ENCODE peak calls at places on chromosomes 13 and 19, in five cellular contexts. W is Caki2, P is Peyer's patch, Y is ecto neural progenitor cell, C is HCT116. L is an unnamed sample.
A peak's percentile ranks its signal among the peaks of the same experiment; 100 is the strongest.

GRCh38 chr19:34173145-34173956 is 1.0 kb downstream of the LSM14A start:
- DNase-seq in C (no peak), Y (peak; percentile 81), W (peak; percentile 70), P (peak; percentile 74), L (no peak)

GRCh38 chr19:5083547-5083965 is 114.6 kb downstream of the KDM4B start:
- DNase-seq in Y (no peak), C (no peak), W (no peak), P (no peak), L (no peak)

GRCh38 chr13:62524061-62524460 is 1108.4 kb upstream of the PCDH20 start:
- DNase-seq in Y (no peak), P (no peak), W (no peak), C (no peak), L (no peak)

GRCh38 chr13:33582121-33582520 is 235.8 kb upstream of the RFC3 start:
- DNase-seq in P (no peak), Y (no peak), W (no peak), C (no peak), L (no peak)

GRCh38 chr13:26423634-26424033 is 133.8 kb upstream of the WASF3 start:
- DNase-seq in W (no peak), Y (no peak), C (no peak), P (no peak), L (no peak)

GRCh38 chr19:45142016-45142727 is 18.6 kb downstream of the NKPD1 start:
- DNase-seq in P (no peak), Y (no peak), W (no peak), C (no peak), L (no peak)

GRCh38 chr19:11642902-11643301 is 45.6 kb downstream of the ZNF627 start:
- DNase-seq in W (no peak), P (no peak), C (no peak), Y (no peak), L (no peak)

GRCh38 chr19:39409207-39409885 is 2.7 kb downstream of the ZFP36 start:
- DNase-seq in W (no peak), P (peak; percentile 97), C (peak; percentile 90), Y (peak; percentile 67), L (no peak)

GRCh38 chr13:106533101-106533939 is 2.1 kb downstream of the EFNB2 start:
- DNase-seq in W (peak; percentile 75), Y (peak; percentile 90), C (no peak), P (peak; percentile 92), L (no peak)

GRCh38 chr13:114148521-114148855 is 16.1 kb upstream of the RASA3 start:
- DNase-seq in W (no peak), P (peak; percentile 50), C (no peak), Y (no peak), L (no peak)

GRCh38 chr13:25109341-25109740 is 13.4 kb downstream of the PABPC3 start:
- DNase-seq in Y (no peak), W (no peak), P (no peak), C (no peak), L (peak; percentile 2)

GRCh38 chr19:35309481-35310279 is 17.7 kb downstream of the MAG start:
- DNase-seq in W (peak; percentile 92), C (no peak), Y (no peak), P (no peak), L (no peak)

GRCh38 chr19:38134538-38135149 is 89.4 kb downstream of the DPF1 start:
- DNase-seq in P (no peak), Y (peak; percentile 60), C (no peak), W (peak; percentile 41), L (peak; percentile 25)

GRCh38 chr13:113874579-113875428 is 10.9 kb upstream of the GAS6 start:
- DNase-seq in P (no peak), Y (no peak), C (no peak), W (no peak), L (no peak)

GRCh38 chr19:4403005-4403761 is 743 bp downstream of the CHAF1A start:
- DNase-seq in C (no peak), W (no peak), P (no peak), Y (no peak), L (no peak)

GRCh38 chr19:48501961-48502719 is 9.5 kb downstream of the LMTK3 start:
- DNase-seq in C (peak; percentile 99), Y (peak; percentile 96), P (peak; percentile 96), W (peak; percentile 99), L (peak; percentile 96)

GRCh38 chr13:66102864-66103263 is 1127.3 kb downstream of the PCDH9 start:
- DNase-seq in Y (no peak), W (no peak), C (no peak), P (no peak), L (no peak)

GRCh38 chr19:49666120-49666444 is 349 bp downstream of the BCL2L12 start:
- DNase-seq in P (no peak), C (no peak), W (no peak), Y (no peak), L (no peak)

GRCh38 chr19:1089891-1090290 is 5.3 kb downstream of the POLR2E start:
- DNase-seq in P (no peak), Y (no peak), C (no peak), W (no peak), L (no peak)

GRCh38 chr13:33723772-33724435 is 94.0 kb upstream of the RFC3 start:
- DNase-seq in Y (peak; percentile 77), C (peak; percentile 77), P (no peak), W (peak; percentile 54), L (peak; percentile 25)

GRCh38 chr19:4456566-4456842 is 1.1 kb downstream of the UBXN6 start:
- DNase-seq in W (peak; percentile 66), Y (peak; percentile 62), P (no peak), C (no peak), L (peak; percentile 65)

GRCh38 chr13:105327727-105328126 is 1207.7 kb downstream of the EFNB2 start:
- DNase-seq in C (no peak), Y (no peak), W (no peak), P (no peak), L (no peak)

GRCh38 chr19:33435706-33436359 is 62.3 kb downstream of the CEBPG start:
- DNase-seq in P (no peak), Y (no peak), W (no peak), C (no peak), L (no peak)

GRCh38 chr13:114002771-114003321 is 29.0 kb upstream of the C13orf46 start:
- DNase-seq in P (no peak), W (no peak), C (no peak), Y (no peak), L (no peak)

GRCh38 chr13:99264053-99264452 is 5.9 kb upstream of the GPR18 start:
- DNase-seq in Y (no peak), P (no peak), C (no peak), W (no peak), L (no peak)

GRCh38 chr13:111388851-111389500 is 68.5 kb downstream of the TEX29 start:
- DNase-seq in Y (peak; percentile 18), C (no peak), P (no peak), W (no peak), L (no peak)